ENCODE peak calls at places on chromosome 16, in five cellular contexts. One of them, this sample, is unnamed.
A peak's percentile ranks its signal among the peaks of the same experiment; 100 is the strongest.

GRCh38 chr16:19810817-19811731 is 73.6 kb downstream of the GPRC5B start:
- DNase-seq in H7: no peak
- DNase-seq in hepatocyte: peak; percentile 27
- DNase-seq in NCI-H2171: no peak
- DNase-seq in NCI-H187 treated with DMSO at 0.1 percent for 48 hours: no peak
- DNase-seq in this sample: no peak

GRCh38 chr16:56637814-56638750 is at the start of gene MT1A:
- DNase-seq in H7: peak; percentile 92
- DNase-seq in hepatocyte: peak; percentile 60
- DNase-seq in NCI-H2171: no peak
- DNase-seq in NCI-H187 treated with DMSO at 0.1 percent for 48 hours: no peak
- DNase-seq in this sample: peak; percentile 45

GRCh38 chr16:55706739-55707487 is 51.1 kb downstream of the SLC6A2 start:
- DNase-seq in H7: no peak
- DNase-seq in hepatocyte: no peak
- DNase-seq in NCI-H2171: no peak
- DNase-seq in NCI-H187 treated with DMSO at 0.1 percent for 48 hours: no peak
- DNase-seq in this sample: no peak

GRCh38 chr16:83689385-83689831 is 118.4 kb upstream of the HSBP1 start:
- DNase-seq in H7: peak; percentile 23
- DNase-seq in hepatocyte: peak; percentile 40
- DNase-seq in NCI-H2171: no peak
- DNase-seq in NCI-H187 treated with DMSO at 0.1 percent for 48 hours: no peak
- DNase-seq in this sample: peak; percentile 5

GRCh38 chr16:67967956-67968439 is 439 bp downstream of the SLC12A4 start:
- DNase-seq in H7: peak; percentile 89
- DNase-seq in hepatocyte: peak; percentile 74
- DNase-seq in NCI-H2171: no peak
- DNase-seq in NCI-H187 treated with DMSO at 0.1 percent for 48 hours: no peak
- DNase-seq in this sample: peak; percentile 38

GRCh38 chr16:8055761-8056160 is 534.5 kb downstream of the TMEM114 start:
- DNase-seq in H7: no peak
- DNase-seq in hepatocyte: no peak
- DNase-seq in NCI-H2171: no peak
- DNase-seq in NCI-H187 treated with DMSO at 0.1 percent for 48 hours: no peak
- DNase-seq in this sample: no peak

GRCh38 chr16:595942-596735 is 6.3 kb downstream of the RAB40C start:
- DNase-seq in H7: no peak
- DNase-seq in hepatocyte: no peak
- DNase-seq in NCI-H2171: no peak
- DNase-seq in NCI-H187 treated with DMSO at 0.1 percent for 48 hours: no peak
- DNase-seq in this sample: no peak

GRCh38 chr16:14486520-14487303 is 143.3 kb downstream of the PARN start:
- DNase-seq in H7: no peak
- DNase-seq in hepatocyte: peak; percentile 92
- DNase-seq in NCI-H2171: peak; percentile 28
- DNase-seq in NCI-H187 treated with DMSO at 0.1 percent for 48 hours: no peak
- DNase-seq in this sample: no peak

GRCh38 chr16:9908613-9909012 is 273.6 kb downstream of the GRIN2A start:
- DNase-seq in H7: no peak
- DNase-seq in hepatocyte: no peak
- DNase-seq in NCI-H2171: no peak
- DNase-seq in NCI-H187 treated with DMSO at 0.1 percent for 48 hours: no peak
- DNase-seq in this sample: no peak

GRCh38 chr16:68636818-68637217 is 8.3 kb upstream of the CDH3 start:
- DNase-seq in H7: no peak
- DNase-seq in hepatocyte: no peak
- DNase-seq in NCI-H2171: no peak
- DNase-seq in NCI-H187 treated with DMSO at 0.1 percent for 48 hours: no peak
- DNase-seq in this sample: no peak

GRCh38 chr16:84520778-84521770 is 16.6 kb upstream of the MEAK7 start:
- DNase-seq in H7: no peak
- DNase-seq in hepatocyte: no peak
- DNase-seq in NCI-H2171: peak; percentile 95
- DNase-seq in NCI-H187 treated with DMSO at 0.1 percent for 48 hours: peak; percentile 95
- DNase-seq in this sample: no peak

GRCh38 chr16:33877-34707 is 19.3 kb downstream of the POLR3K start:
- DNase-seq in H7: no peak
- DNase-seq in hepatocyte: no peak
- DNase-seq in NCI-H2171: no peak
- DNase-seq in NCI-H187 treated with DMSO at 0.1 percent for 48 hours: no peak
- DNase-seq in this sample: no peak

GRCh38 chr16:22075043-22075757 is 17.1 kb upstream of the VWA3A start:
- DNase-seq in H7: no peak
- DNase-seq in hepatocyte: no peak
- DNase-seq in NCI-H2171: no peak
- DNase-seq in NCI-H187 treated with DMSO at 0.1 percent for 48 hours: no peak
- DNase-seq in this sample: no peak

GRCh38 chr16:82767198-82767597 is 140.4 kb downstream of the CDH13 start:
- DNase-seq in H7: no peak
- DNase-seq in hepatocyte: no peak
- DNase-seq in NCI-H2171: no peak
- DNase-seq in NCI-H187 treated with DMSO at 0.1 percent for 48 hours: no peak
- DNase-seq in this sample: no peak

GRCh38 chr16:278863-279366 is 1.5 kb upstream of the ARHGDIG start:
- DNase-seq in H7: no peak
- DNase-seq in hepatocyte: no peak
- DNase-seq in NCI-H2171: peak; percentile 36
- DNase-seq in NCI-H187 treated with DMSO at 0.1 percent for 48 hours: no peak
- DNase-seq in this sample: peak; percentile 36

GRCh38 chr16:57624044-57624688 is 4.3 kb upstream of the ADGRG1 start:
- DNase-seq in H7: no peak
- DNase-seq in hepatocyte: no peak
- DNase-seq in NCI-H2171: no peak
- DNase-seq in NCI-H187 treated with DMSO at 0.1 percent for 48 hours: no peak
- DNase-seq in this sample: no peak